ENCODE peak calls at places on chromosome 13, in four cellular contexts. One of them, this sample, is unnamed.

GRCh38 chr13:76610819-76611415 is 275.3 kb downstream of the KCTD12 start:
- DNase-seq in endodermal cell: no peak
- DNase-seq in neural progenitor cell: no peak
- DNase-seq in keratinocyte: no peak
- DNase-seq in this sample: no peak

GRCh38 chr13:20136781-20137703 is 23.8 kb downstream of the GJA3 start:
- DNase-seq in endodermal cell: peak; percentile 90
- DNase-seq in neural progenitor cell: peak; percentile 79
- DNase-seq in keratinocyte: no peak
- DNase-seq in this sample: no peak

GRCh38 chr13:91185294-91185863 is 162.1 kb upstream of the MIR17HG start:
- DNase-seq in endodermal cell: no peak
- DNase-seq in neural progenitor cell: peak; percentile 29
- DNase-seq in keratinocyte: no peak
- DNase-seq in this sample: no peak

GRCh38 chr13:85223883-85224656 is 575.1 kb downstream of the SLITRK6 start:
- DNase-seq in endodermal cell: no peak
- DNase-seq in neural progenitor cell: no peak
- DNase-seq in keratinocyte: no peak
- DNase-seq in this sample: no peak

GRCh38 chr13:101121608-101122007 is 294.7 kb downstream of the NALCN start:
- DNase-seq in endodermal cell: no peak
- DNase-seq in neural progenitor cell: peak; percentile 24
- DNase-seq in keratinocyte: no peak
- DNase-seq in this sample: no peak

GRCh38 chr13:110015253-110015652 is 228.9 kb upstream of the IRS2 start:
- DNase-seq in endodermal cell: no peak
- DNase-seq in neural progenitor cell: no peak
- DNase-seq in keratinocyte: peak; percentile 41
- DNase-seq in this sample: no peak

GRCh38 chr13:28657784-28658538 is 969 bp upstream of the POMP start:
- DNase-seq in endodermal cell: no peak
- DNase-seq in neural progenitor cell: peak; percentile 15
- DNase-seq in keratinocyte: no peak
- DNase-seq in this sample: no peak

GRCh38 chr13:46527237-46527636 is 25.7 kb upstream of the LRCH1 start:
- DNase-seq in endodermal cell: no peak
- DNase-seq in neural progenitor cell: no peak
- DNase-seq in keratinocyte: no peak
- DNase-seq in this sample: no peak

GRCh38 chr13:43307921-43308433 is 284.6 kb downstream of the DNAJC15 start:
- DNase-seq in endodermal cell: peak; percentile 47
- DNase-seq in neural progenitor cell: no peak
- DNase-seq in keratinocyte: peak; percentile 7
- DNase-seq in this sample: peak; percentile 86

GRCh38 chr13:98150836-98151489 is 8.1 kb downstream of the FARP1 start:
- DNase-seq in endodermal cell: no peak
- DNase-seq in neural progenitor cell: no peak
- DNase-seq in keratinocyte: no peak
- DNase-seq in this sample: no peak

GRCh38 chr13:66969291-66969690 is 260.8 kb downstream of the PCDH9 start:
- DNase-seq in endodermal cell: no peak
- DNase-seq in neural progenitor cell: no peak
- DNase-seq in keratinocyte: no peak
- DNase-seq in this sample: no peak

GRCh38 chr13:44734204-44734707 is 158.1 kb upstream of the TSC22D1 start:
- DNase-seq in endodermal cell: no peak
- DNase-seq in neural progenitor cell: no peak
- DNase-seq in keratinocyte: no peak
- DNase-seq in this sample: no peak

GRCh38 chr13:51585696-51586095 is 1.4 kb downstream of the WDFY2 start:
- DNase-seq in endodermal cell: no peak
- DNase-seq in neural progenitor cell: no peak
- DNase-seq in keratinocyte: no peak
- DNase-seq in this sample: no peak

GRCh38 chr13:99398916-99399622 is 91.9 kb upstream of the GPR183 start:
- DNase-seq in endodermal cell: no peak
- DNase-seq in neural progenitor cell: no peak
- DNase-seq in keratinocyte: no peak
- DNase-seq in this sample: no peak

GRCh38 chr13:99124695-99125334 is 75.8 kb upstream of the UBAC2 start:
- DNase-seq in endodermal cell: no peak
- DNase-seq in neural progenitor cell: no peak
- DNase-seq in keratinocyte: no peak
- DNase-seq in this sample: peak; percentile 14

GRCh38 chr13:33349314-33349995 is 63.9 kb upstream of the STARD13 start:
- DNase-seq in endodermal cell: peak; percentile 68
- DNase-seq in neural progenitor cell: peak; percentile 14
- DNase-seq in keratinocyte: no peak
- DNase-seq in this sample: no peak

GRCh38 chr13:77390391-77390790 is 63.5 kb upstream of the MYCBP2 start:
- DNase-seq in endodermal cell: no peak
- DNase-seq in neural progenitor cell: no peak
- DNase-seq in keratinocyte: no peak
- DNase-seq in this sample: no peak

GRCh38 chr13:50616101-50616500 is 227.4 kb downstream of the DLEU7 start:
- DNase-seq in endodermal cell: no peak
- DNase-seq in neural progenitor cell: no peak
- DNase-seq in keratinocyte: peak; percentile 5
- DNase-seq in this sample: no peak

GRCh38 chr13:71727036-71727435 is 140.0 kb downstream of the DACH1 start:
- DNase-seq in endodermal cell: no peak
- DNase-seq in neural progenitor cell: no peak
- DNase-seq in keratinocyte: no peak
- DNase-seq in this sample: no peak

GRCh38 chr13:33556828-33557227 is 261.1 kb upstream of the RFC3 start:
- DNase-seq in endodermal cell: no peak
- DNase-seq in neural progenitor cell: no peak
- DNase-seq in keratinocyte: no peak
- DNase-seq in this sample: no peak

GRCh38 chr13:25148005-25148798 is 23.9 kb downstream of the AMER2 start:
- DNase-seq in endodermal cell: no peak
- DNase-seq in neural progenitor cell: no peak
- DNase-seq in keratinocyte: no peak
- DNase-seq in this sample: no peak

GRCh38 chr13:29526741-29527140 is 68.7 kb downstream of the SLC7A1 start:
- DNase-seq in endodermal cell: no peak
- DNase-seq in neural progenitor cell: no peak
- DNase-seq in keratinocyte: no peak
- DNase-seq in this sample: no peak

GRCh38 chr13:85582890-85583289 is 216.3 kb downstream of the SLITRK6 start:
- DNase-seq in endodermal cell: no peak
- DNase-seq in neural progenitor cell: no peak
- DNase-seq in keratinocyte: peak; percentile 48
- DNase-seq in this sample: no peak

GRCh38 chr13:97257800-97258799 is 36.0 kb downstream of the MBNL2 start:
- DNase-seq in endodermal cell: peak; percentile 85
- DNase-seq in neural progenitor cell: peak; percentile 50
- DNase-seq in keratinocyte: no peak
- DNase-seq in this sample: peak; percentile 70

GRCh38 chr13:50124536-50125305 is 109.5 kb downstream of the KCNRG start:
- DNase-seq in endodermal cell: peak; percentile 83
- DNase-seq in neural progenitor cell: peak; percentile 85
- DNase-seq in keratinocyte: no peak
- DNase-seq in this sample: no peak

GRCh38 chr13:59681630-59682311 is 482.0 kb downstream of the DIAPH3 start:
- DNase-seq in endodermal cell: no peak
- DNase-seq in neural progenitor cell: no peak
- DNase-seq in keratinocyte: no peak
- DNase-seq in this sample: no peak

GRCh38 chr13:32902898-32903297 is 113.3 kb upstream of the KL start:
- DNase-seq in endodermal cell: peak; percentile 78
- DNase-seq in neural progenitor cell: peak; percentile 18
- DNase-seq in keratinocyte: no peak
- DNase-seq in this sample: no peak

GRCh38 chr13:42970824-42971669 is 21.0 kb downstream of the EPSTI1 start:
- DNase-seq in endodermal cell: peak; percentile 78
- DNase-seq in neural progenitor cell: peak; percentile 71
- DNase-seq in keratinocyte: no peak
- DNase-seq in this sample: no peak

GRCh38 chr13:42924290-42924803 is 67.7 kb downstream of the EPSTI1 start:
- DNase-seq in endodermal cell: no peak
- DNase-seq in neural progenitor cell: no peak
- DNase-seq in keratinocyte: no peak
- DNase-seq in this sample: no peak

GRCh38 chr13:30978981-30979956 is 46.8 kb downstream of the TEX26 start:
- DNase-seq in endodermal cell: peak; percentile 96
- DNase-seq in neural progenitor cell: peak; percentile 83
- DNase-seq in keratinocyte: peak; percentile 5
- DNase-seq in this sample: no peak

GRCh38 chr13:44653261-44653660 is 77.1 kb upstream of the TSC22D1 start:
- DNase-seq in endodermal cell: no peak
- DNase-seq in neural progenitor cell: no peak
- DNase-seq in keratinocyte: peak; percentile 2
- DNase-seq in this sample: no peak

GRCh38 chr13:113449693-113450347 is 3.5 kb downstream of the ADPRHL1 start:
- DNase-seq in endodermal cell: no peak
- DNase-seq in neural progenitor cell: no peak
- DNase-seq in keratinocyte: no peak
- DNase-seq in this sample: no peak
- H3K4me3 ChIP-seq in endodermal cell: no peak overlapping the region
- H3K4me3 ChIP-seq in neural progenitor cell: no peak overlapping the region
- H3K4me3 ChIP-seq in keratinocyte: peak overlapping the region; percentile 84
- H3K4me3 ChIP-seq in this sample: no peak overlapping the region

GRCh38 chr13:37918116-37919100 is 48.8 kb upstream of the TRPC4 start:
- DNase-seq in endodermal cell: peak; percentile 56
- DNase-seq in neural progenitor cell: peak; percentile 3
- DNase-seq in keratinocyte: no peak
- DNase-seq in this sample: no peak
- H3K4me3 ChIP-seq in endodermal cell: no peak overlapping the region
- H3K4me3 ChIP-seq in neural progenitor cell: no peak overlapping the region
- H3K4me3 ChIP-seq in keratinocyte: no peak overlapping the region
- H3K4me3 ChIP-seq in this sample: no peak overlapping the region

GRCh38 chr13:48410199-48410598 is 2.7 kb downstream of the LPAR6 start:
- DNase-seq in endodermal cell: no peak
- DNase-seq in neural progenitor cell: no peak
- DNase-seq in keratinocyte: no peak
- DNase-seq in this sample: no peak
- H3K4me3 ChIP-seq in endodermal cell: peak overlapping the region; percentile 16
- H3K4me3 ChIP-seq in neural progenitor cell: no peak overlapping the region
- H3K4me3 ChIP-seq in keratinocyte: peak overlapping the region; percentile 67
- H3K4me3 ChIP-seq in this sample: peak overlapping the region; percentile 17

GRCh38 chr13:34734932-34735331 is 207.1 kb upstream of the NBEA start:
- DNase-seq in endodermal cell: no peak
- DNase-seq in neural progenitor cell: no peak
- DNase-seq in keratinocyte: no peak
- DNase-seq in this sample: no peak

GRCh38 chr13:34730966-34731365 is 211.1 kb upstream of the NBEA start:
- DNase-seq in endodermal cell: peak; percentile 56
- DNase-seq in neural progenitor cell: no peak
- DNase-seq in keratinocyte: no peak
- DNase-seq in this sample: no peak

GRCh38 chr13:34733720-34734119 is 208.3 kb upstream of the NBEA start:
- DNase-seq in endodermal cell: no peak
- DNase-seq in neural progenitor cell: peak; percentile 42
- DNase-seq in keratinocyte: no peak
- DNase-seq in this sample: no peak

GRCh38 chr13:34731486-34731885 is 210.6 kb upstream of the NBEA start:
- DNase-seq in endodermal cell: no peak
- DNase-seq in neural progenitor cell: no peak
- DNase-seq in keratinocyte: no peak
- DNase-seq in this sample: no peak
- H3K4me3 ChIP-seq in endodermal cell: no peak overlapping the region
- H3K4me3 ChIP-seq in neural progenitor cell: no peak overlapping the region
- H3K4me3 ChIP-seq in keratinocyte: no peak overlapping the region
- H3K4me3 ChIP-seq in this sample: no peak overlapping the region

DNA sequence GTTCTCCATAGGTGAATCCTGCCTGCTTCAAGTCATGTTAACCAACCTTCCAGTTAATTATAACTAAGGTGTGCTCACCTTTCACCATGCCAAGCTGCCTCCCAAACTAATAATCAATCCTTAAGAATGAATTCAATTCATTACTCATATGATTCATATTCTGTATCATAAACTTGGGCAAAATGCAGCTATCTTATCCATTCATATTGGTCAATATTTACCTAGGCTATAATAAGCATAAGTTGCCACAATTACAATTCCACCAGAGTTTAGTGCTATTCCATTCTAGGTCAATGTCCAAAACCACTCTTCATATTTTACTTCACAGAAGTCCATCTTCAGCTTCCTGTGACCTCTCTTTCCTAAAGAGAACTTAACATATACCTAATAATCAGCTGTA is 13.4 kb downstream of the ELF1 start:
- DNase-seq in endodermal cell: no peak
- DNase-seq in neural progenitor cell: no peak
- DNase-seq in keratinocyte: no peak
- DNase-seq in this sample: no peak
- H3K4me3 ChIP-seq in endodermal cell: no peak overlapping the region
- H3K4me3 ChIP-seq in neural progenitor cell: no peak overlapping the region
- H3K4me3 ChIP-seq in keratinocyte: no peak overlapping the region
- H3K4me3 ChIP-seq in this sample: no peak overlapping the region